ENCODE peak calls at places on chromosomes 11 and 22, in five cellular contexts. F is testis; T is activated gamma-delta T cell; L is stimulated activated CD4-positive, alpha-beta T cell treated with anti-CD3 and anti-CD28 coated beads, Interleukin-2, amount 100 ng/mL, for 24 hours; J is posterior cingulate gyrus. C is an unnamed sample.

GRCh38 chr11:75277991-75278790 is 37.6 kb downstream of the TPBGL start:
- DNase-seq in T (no peak), J (peak), L (no peak), F (no peak), C (no peak)

GRCh38 chr11:122138759-122139594 is 23.0 kb upstream of the BLID start:
- DNase-seq in T (no peak), F (no peak), L (no peak), J (no peak), C (no peak)

GRCh38 chr22:23467721-23468294 is 112.3 kb downstream of the IGLL1 start:
- DNase-seq in F (no peak), L (no peak), T (no peak), J (no peak), C (no peak)

GRCh38 chr11:61134801-61135257 is 26.4 kb downstream of the VPS37C start:
- DNase-seq in T (no peak), L (no peak), F (no peak), J (peak), C (no peak)

GRCh38 chr22:29301716-29302401 is 4.6 kb upstream of the GAS2L1 start:
- DNase-seq in T (no peak), J (no peak), F (no peak), L (no peak), C (no peak)

GRCh38 chr11:95948637-95949036 is 24.7 kb upstream of the MTMR2 start:
- DNase-seq in T (no peak), L (no peak), J (no peak), F (no peak), C (no peak)

GRCh38 chr11:15179167-15179566 is 64.4 kb downstream of the INSC start:
- DNase-seq in T (no peak), J (no peak), F (no peak), L (no peak), C (no peak)

GRCh38 chr11:31414338-31414737 is 44.7 kb downstream of the DNAJC24 start:
- DNase-seq in T (no peak), J (no peak), F (no peak), L (no peak), C (no peak)

GRCh38 chr11:77200869-77201268 is 72.8 kb downstream of the MYO7A start:
- DNase-seq in L (no peak), J (peak), T (no peak), F (peak), C (no peak)

GRCh38 chr22:41976070-41976901 is 7.0 kb downstream of the SEPTIN3 start:
- DNase-seq in L (peak), J (peak), F (peak), T (peak), C (no peak)

GRCh38 chr11:95849087-95849825 is 59.0 kb downstream of the CEP57 start:
- DNase-seq in T (no peak), F (peak), J (no peak), L (peak), C (no peak)

GRCh38 chr11:113904379-113905101 is at the start of gene HTR3B:
- DNase-seq in L (no peak), F (no peak), T (no peak), J (no peak), C (no peak)

GRCh38 chr11:118142081-118142480 is 10.5 kb downstream of the SCN4B start:
- DNase-seq in L (no peak), F (no peak), J (peak), T (no peak), C (no peak)

GRCh38 chr11:7488681-7489080 is 3.4 kb downstream of the OLFML1 start:
- DNase-seq in L (no peak), F (no peak), T (no peak), J (no peak), C (no peak)

GRCh38 chr11:93198221-93198650 is 445 bp upstream of the SLC36A4 start:
- DNase-seq in F (no peak), L (no peak), T (no peak), J (no peak), C (no peak)

GRCh38 chr11:130721736-130722135 is 194.5 kb downstream of the SNX19 start:
- DNase-seq in L (no peak), T (no peak), F (no peak), J (no peak), C (no peak)

GRCh38 chr11:67504023-67504949 is 877 bp downstream of the PITPNM1 start:
- DNase-seq in F (no peak), J (peak), L (peak), T (peak), C (no peak)

GRCh38 chr11:124757320-124757719 is 4.8 kb downstream of the ESAM start:
- DNase-seq in L (no peak), T (no peak), F (no peak), J (no peak), C (no peak)

GRCh38 chr11:28964811-28965210 is 856.6 kb downstream of the METTL15 start:
- DNase-seq in F (no peak), L (no peak), T (no peak), J (no peak), C (no peak)

GRCh38 chr11:113375402-113375801 is 12.2 kb upstream of the ANKK1 start:
- DNase-seq in J (no peak), T (no peak), F (peak), L (no peak), C (no peak)

GRCh38 chr11:22554221-22554620 is 71.4 kb downstream of the FANCF start:
- DNase-seq in J (no peak), T (no peak), F (no peak), L (no peak), C (no peak)

GRCh38 chr11:128207861-128208321 is 379.5 kb downstream of the ETS1 start:
- DNase-seq in J (no peak), L (no peak), F (no peak), T (no peak), C (no peak)

GRCh38 chr11:108788565-108789199 is 123.8 kb downstream of the DDX10 start:
- DNase-seq in T (no peak), L (no peak), J (no peak), F (peak), C (no peak)

GRCh38 chr11:64057890-64058289 is 22.2 kb downstream of the FLRT1 start:
- DNase-seq in F (no peak), L (no peak), T (no peak), J (no peak), C (no peak)

GRCh38 chr11:31763296-31763695 is 47.8 kb downstream of the PAX6 start:
- DNase-seq in J (no peak), F (no peak), L (no peak), T (no peak), C (no peak)

GRCh38 chr11:3859373-3859881 is 4.0 kb downstream of the STIM1 start:
- DNase-seq in F (peak), T (no peak), L (no peak), J (no peak), C (no peak)

GRCh38 chr11:76762867-76763572 is 20.1 kb upstream of the TSKU start:
- DNase-seq in T (no peak), F (no peak), L (no peak), J (no peak), C (no peak)

GRCh38 chr11:76119779-76120178 is 86.5 kb downstream of the WNT11 start:
- DNase-seq in F (no peak), L (no peak), T (no peak), J (no peak), C (no peak)

GRCh38 chr11:69442807-69443137 is 38.7 kb upstream of the LINC01488 start:
- DNase-seq in F (peak), T (no peak), L (no peak), J (peak), C (no peak)

GRCh38 chr22:39518996-39519680 is 1.2 kb upstream of the ATF4 start:
- DNase-seq in J (no peak), F (no peak), T (no peak), L (peak), C (no peak)

GRCh38 chr11:104120493-104121200 is 43.3 kb downstream of the PDGFD start:
- DNase-seq in L (no peak), J (no peak), T (no peak), F (no peak), C (no peak)

GRCh38 chr22:46047841-46048595 is 71.1 kb upstream of the WNT7B start:
- DNase-seq in J (peak), F (peak), T (no peak), L (no peak), C (no peak)

GRCh38 chr22:39149915-39150847 is 2.3 kb downstream of the CBX7 start:
- DNase-seq in L (no peak), T (no peak), J (peak), F (no peak), C (no peak)

GRCh38 chr11:43997022-43997665 is 50.6 kb upstream of the ACCSL start:
- DNase-seq in L (no peak), T (no peak), J (no peak), F (no peak), C (no peak)

GRCh38 chr11:69708731-69709401 is 5.0 kb upstream of the FGF19 start:
- DNase-seq in J (peak), F (no peak), L (no peak), T (no peak), C (no peak)

GRCh38 chr11:69317401-69318092 is 23.6 kb downstream of the MYEOV start:
- DNase-seq in T (no peak), L (no peak), J (peak), F (no peak), C (no peak)

GRCh38 chr11:70455354-70455753 is 57.0 kb downstream of the CTTN start:
- DNase-seq in F (no peak), L (no peak), J (no peak), T (no peak), C (no peak)

GRCh38 chr22:44361391-44362126 is 48.8 kb upstream of the SHISAL1 start:
- DNase-seq in J (peak), T (no peak), F (no peak), L (no peak), C (no peak)